ENCODE peak calls at places on chromosome 16, in nine cellular contexts. H, Z, F, T, P, K, S, J and V are unnamed samples.

GRCh38 chr16:86074651-86075487 is 175.9 kb downstream of the IRF8 start:
- DNase-seq in H (no peak), Z (peak), F (no peak), T (no peak), P (no peak), K (no peak), S (no peak), J (no peak), V (peak)

GRCh38 chr16:85991425-85991824 is 92.5 kb downstream of the IRF8 start:
- DNase-seq in H (no peak), Z (peak), F (no peak), T (no peak), P (no peak), K (no peak), S (no peak), J (no peak), V (no peak)

GRCh38 chr16:66695474-66695934 is 1.0 kb downstream of the CMTM4 start:
- DNase-seq in H (no peak), Z (no peak), F (no peak), T (peak), P (no peak), K (no peak), S (no peak), J (peak), V (peak)

GRCh38 chr16:11639925-11640899 is 28.0 kb upstream of the SNN start:
- DNase-seq in H (peak), Z (peak), F (no peak), T (peak), P (peak), K (peak), S (peak), J (peak), V (peak)

GRCh38 chr16:1377406-1378010 is 25.8 kb downstream of the GNPTG start:
- DNase-seq in H (no peak), Z (no peak), F (no peak), T (no peak), P (no peak), K (no peak), S (no peak), J (no peak), V (no peak)

GRCh38 chr16:17420821-17421220 is 49.9 kb downstream of the XYLT1 start:
- DNase-seq in H (no peak), Z (no peak), F (no peak), T (no peak), P (no peak), K (no peak), S (no peak), J (no peak), V (no peak)

GRCh38 chr16:64925166-64925565 is 196.7 kb downstream of the CDH11 start:
- DNase-seq in H (no peak), Z (peak), F (no peak), T (no peak), P (no peak), K (no peak), S (no peak), J (no peak), V (no peak)

GRCh38 chr16:53974484-53975115 is 270.6 kb downstream of the FTO start:
- DNase-seq in H (no peak), Z (no peak), F (no peak), T (no peak), P (no peak), K (no peak), S (no peak), J (no peak), V (no peak)

GRCh38 chr16:22139008-22139407 is 23.3 kb upstream of the SDR42E2 start:
- DNase-seq in H (no peak), Z (no peak), F (no peak), T (no peak), P (no peak), K (no peak), S (no peak), J (no peak), V (no peak)

GRCh38 chr16:64580558-64580957 is 541.3 kb downstream of the CDH11 start:
- DNase-seq in H (no peak), Z (no peak), F (no peak), T (no peak), P (no peak), K (no peak), S (no peak), J (no peak), V (no peak)

GRCh38 chr16:87705780-87706277 is 60.0 kb downstream of the KLHDC4 start:
- DNase-seq in H (peak), Z (no peak), F (peak), T (no peak), P (no peak), K (no peak), S (no peak), J (no peak), V (no peak)

GRCh38 chr16:77613115-77613514 is 109.2 kb upstream of the NUDT7 start:
- DNase-seq in H (no peak), Z (no peak), F (no peak), T (no peak), P (no peak), K (no peak), S (no peak), J (no peak), V (no peak)

GRCh38 chr16:87414251-87414680 is 22.1 kb downstream of the MAP1LC3B start:
- DNase-seq in H (no peak), Z (peak), F (peak), T (no peak), P (no peak), K (no peak), S (no peak), J (no peak), V (no peak)

GRCh38 chr16:71930013-71930563 is 34.8 kb downstream of the IST1 start:
- DNase-seq in H (no peak), Z (no peak), F (no peak), T (no peak), P (no peak), K (no peak), S (no peak), J (no peak), V (no peak)

GRCh38 chr16:83402969-83403368 is 404.8 kb upstream of the HSBP1 start:
- DNase-seq in H (no peak), Z (no peak), F (no peak), T (no peak), P (no peak), K (no peak), S (no peak), J (no peak), V (no peak)

GRCh38 chr16:77788196-77789084 is at the start of gene VAT1L:
- DNase-seq in H (no peak), Z (no peak), F (peak), T (no peak), P (peak), K (no peak), S (no peak), J (no peak), V (no peak)

GRCh38 chr16:75256059-75256870 is 4.8 kb upstream of the BCAR1 start:
- DNase-seq in H (peak), Z (peak), F (no peak), T (no peak), P (peak), K (no peak), S (no peak), J (no peak), V (no peak)

GRCh38 chr16:72664122-72664479 is 383.8 kb downstream of the ZFHX3 start:
- DNase-seq in H (no peak), Z (no peak), F (no peak), T (no peak), P (no peak), K (no peak), S (no peak), J (no peak), V (no peak)

GRCh38 chr16:48000622-48001021 is 155.2 kb downstream of the ABCC12 start:
- DNase-seq in H (no peak), Z (no peak), F (no peak), T (no peak), P (no peak), K (no peak), S (no peak), J (no peak), V (no peak)

GRCh38 chr16:11666108-11667055 is 1.9 kb upstream of the SNN start:
- DNase-seq in H (no peak), Z (no peak), F (no peak), T (no peak), P (no peak), K (no peak), S (no peak), J (no peak), V (no peak)

GRCh38 chr16:56072096-56072495 is 119.2 kb upstream of the GNAO1 start:
- DNase-seq in H (no peak), Z (no peak), F (peak), T (no peak), P (no peak), K (peak), S (no peak), J (no peak), V (no peak)

GRCh38 chr16:8961811-8962390 is 1.8 kb downstream of the USP7 start:
- DNase-seq in H (no peak), Z (no peak), F (no peak), T (no peak), P (peak), K (no peak), S (no peak), J (no peak), V (no peak)

GRCh38 chr16:53080345-53081031 is 25.7 kb downstream of the CHD9 start:
- DNase-seq in H (no peak), Z (peak), F (no peak), T (peak), P (no peak), K (peak), S (no peak), J (peak), V (peak)

GRCh38 chr16:24810951-24811843 is 34.6 kb upstream of the SLC5A11 start:
- DNase-seq in H (no peak), Z (no peak), F (no peak), T (no peak), P (no peak), K (no peak), S (no peak), J (no peak), V (no peak)

GRCh38 chr16:28473714-28474265 is 1.7 kb upstream of the NPIPB7 start:
- DNase-seq in H (no peak), Z (peak), F (no peak), T (no peak), P (no peak), K (no peak), S (no peak), J (no peak), V (peak)

DNA sequence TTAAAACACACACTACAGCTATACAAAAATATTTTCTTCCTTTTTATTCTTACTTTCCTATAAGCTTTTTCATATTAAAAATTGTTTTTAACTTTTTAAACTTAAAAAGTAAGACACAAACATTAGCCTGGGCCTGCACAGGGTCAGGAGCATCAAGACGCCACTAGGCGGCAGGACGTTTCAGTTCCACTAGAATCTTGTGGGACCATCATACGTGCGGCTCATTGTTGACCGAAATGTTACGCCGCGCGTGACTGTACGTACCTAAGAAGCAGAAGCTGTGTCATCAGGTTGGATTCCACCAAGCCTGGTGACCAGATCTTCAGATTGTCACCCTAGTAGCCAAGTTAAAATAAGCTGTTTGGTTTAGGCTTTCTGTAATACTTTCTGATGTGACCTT is 47.1 kb downstream of the USP10 start:
- DNase-seq in H (no peak), Z (no peak), F (no peak), T (no peak), P (peak), K (peak), S (no peak), J (no peak), V (no peak)
- TF ChIP-seq CTCF in H (no peak), Z (no peak), F (no peak), T (no peak), P (peak), K (no peak), S (peak), J (no peak), V (no peak)

GRCh38 chr16:30740364-30741251 is 7.6 kb upstream of the PHKG2 start:
- DNase-seq in H (peak), Z (peak), F (no peak), T (peak), P (peak), K (no peak), S (no peak), J (peak), V (peak)
- TF ChIP-seq POLR2AphosphoS5 in H (peak), Z (peak), F (no peak), T (peak), P (peak), K (peak), S (peak), J (peak), V (peak)

GRCh38 chr16:89031715-89032659 is 55.0 kb upstream of the CBFA2T3 start:
- DNase-seq in H (peak), Z (no peak), F (no peak), T (peak), P (no peak), K (no peak), S (no peak), J (no peak), V (peak)
- H3K4me3 ChIP-seq in H (no peak), Z (no peak), F (no peak), T (no peak), P (no peak), K (no peak), S (no peak), J (no peak), V (no peak)

GRCh38 chr16:50351116-50351515 is 17.7 kb downstream of the BRD7 start:
- DNase-seq in H (no peak), Z (no peak), F (no peak), T (no peak), P (no peak), K (no peak), S (no peak), J (no peak), V (no peak)
- TF ChIP-seq CTCF in H (no peak), Z (no peak), F (no peak), T (no peak), P (no peak), K (no peak), S (no peak), J (no peak), V (no peak)

DNA sequence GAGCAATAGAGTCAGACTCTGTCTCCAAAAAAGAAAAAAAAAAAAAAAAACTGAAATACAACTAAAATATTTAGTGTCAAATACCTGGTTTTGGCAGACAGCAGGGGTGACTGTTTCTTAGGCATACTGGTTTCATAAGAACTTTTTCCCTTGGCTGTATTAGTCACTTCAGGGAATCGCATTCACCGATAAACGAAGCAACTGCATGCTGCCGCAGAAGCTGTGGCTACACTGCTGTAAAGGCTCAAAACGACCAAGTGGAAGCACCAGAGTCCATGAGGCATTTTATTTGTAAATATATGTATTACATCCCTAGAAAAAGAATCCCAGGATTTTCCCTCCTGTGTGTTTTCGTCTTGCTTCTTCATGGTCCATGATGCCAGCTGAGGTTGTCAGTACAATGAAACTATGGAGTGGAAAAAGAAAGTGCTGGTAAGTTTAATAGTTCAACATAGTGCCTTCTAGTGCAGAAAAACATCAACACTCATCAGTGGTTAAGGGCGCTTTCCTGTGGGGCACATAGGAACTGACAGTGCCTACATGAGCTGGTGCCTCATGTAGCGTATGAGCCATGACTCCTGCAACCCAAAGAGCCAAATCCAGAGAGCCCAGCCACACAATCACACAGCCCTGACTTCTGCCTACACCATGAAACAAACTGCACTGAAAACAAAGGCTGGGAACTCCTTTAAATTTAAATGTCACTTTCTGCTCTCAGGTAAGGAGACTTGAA is 7.3 kb downstream of the RPS15A start:
- DNase-seq in H (no peak), Z (no peak), F (no peak), T (no peak), P (no peak), K (no peak), S (no peak), J (no peak), V (no peak)
- TF ChIP-seq POLR2AphosphoS5 in H (no peak), Z (no peak), F (no peak), T (no peak), P (no peak), K (no peak), S (no peak), J (no peak), V (no peak)

DNA sequence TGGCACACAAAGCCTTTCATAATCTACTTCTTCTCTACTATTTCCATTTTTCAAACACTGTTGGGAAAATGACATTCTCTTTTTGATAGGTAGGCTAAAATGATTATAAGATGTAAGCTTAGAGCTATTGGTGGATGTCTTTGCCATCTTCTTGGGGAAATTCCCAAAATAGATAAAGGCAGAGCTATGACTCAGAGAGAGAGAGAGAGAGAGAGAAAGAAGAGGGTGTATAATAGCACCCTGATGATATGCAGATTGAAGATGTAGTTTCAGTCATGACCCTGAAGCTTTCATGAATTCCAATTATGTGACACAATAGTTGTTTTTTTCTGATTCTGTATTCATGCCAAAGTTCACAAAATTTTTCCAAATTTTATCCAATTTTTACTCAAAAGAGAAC is 529.1 kb downstream of the HS3ST4 start:
- DNase-seq in H (no peak), Z (no peak), F (no peak), T (no peak), P (no peak), K (no peak), S (no peak), J (no peak), V (no peak)
- H3K4me3 ChIP-seq in H (no peak), Z (no peak), F (no peak), T (no peak), P (no peak), K (no peak), S (no peak), J (no peak), V (no peak)

DNA sequence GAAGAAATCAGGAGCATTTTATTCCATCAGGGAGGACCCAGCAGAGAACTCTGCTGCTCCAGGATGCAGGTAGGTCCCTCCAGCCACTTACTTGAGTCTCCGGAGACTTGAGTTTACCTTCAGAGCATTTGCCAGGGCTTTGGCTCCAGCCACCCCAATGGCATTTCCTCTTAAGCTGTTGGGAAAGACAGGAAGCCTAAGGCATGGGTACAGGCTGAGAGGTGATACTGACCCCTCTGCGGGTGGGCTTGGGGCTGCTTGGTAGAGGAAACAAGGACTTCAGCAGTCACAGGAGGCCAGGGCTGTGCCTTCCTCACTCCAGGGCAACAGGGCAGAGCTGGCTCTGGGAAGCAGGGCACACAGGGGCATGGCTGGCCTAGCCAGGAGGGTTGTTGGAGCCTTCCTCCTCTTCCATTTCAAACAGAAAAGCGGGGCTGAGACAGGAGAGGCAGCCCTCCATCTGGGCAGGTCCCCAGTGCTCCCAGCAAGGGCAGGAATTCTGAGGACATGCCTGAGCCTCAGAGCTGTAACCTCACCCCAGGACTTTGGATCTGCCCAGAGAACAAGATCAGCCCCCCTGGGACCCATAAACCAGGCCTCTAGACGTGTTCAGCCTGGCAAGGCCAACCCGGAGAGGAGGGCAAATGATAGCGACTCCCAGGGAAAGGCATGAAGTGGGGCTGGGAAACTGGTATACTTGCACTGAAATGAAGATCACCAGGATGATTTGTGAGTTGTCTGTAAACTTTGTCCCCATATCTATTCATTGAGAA is 34.4 kb downstream of the NLRC3 start:
- DNase-seq in H (no peak), Z (no peak), F (no peak), T (no peak), P (no peak), K (no peak), S (no peak), J (no peak), V (no peak)
- TF ChIP-seq CTCF in H (no peak), Z (no peak), F (no peak), T (no peak), P (no peak), K (no peak), S (no peak), J (no peak), V (no peak)

GRCh38 chr16:80807916-80808315 is 3.5 kb upstream of the CDYL2 start:
- DNase-seq in H (no peak), Z (no peak), F (no peak), T (no peak), P (no peak), K (no peak), S (no peak), J (no peak), V (no peak)

GRCh38 chr16:80804451-80805383 is at the start of gene CDYL2:
- DNase-seq in H (peak), Z (no peak), F (peak), T (no peak), P (no peak), K (no peak), S (no peak), J (peak), V (peak)

GRCh38 chr16:80804061-80804450 is 342 bp downstream of the CDYL2 start:
- DNase-seq in H (no peak), Z (no peak), F (peak), T (no peak), P (no peak), K (no peak), S (no peak), J (peak), V (peak)

GRCh38 chr16:80803341-80804060 is 897 bp downstream of the CDYL2 start:
- DNase-seq in H (peak), Z (no peak), F (peak), T (no peak), P (no peak), K (no peak), S (no peak), J (peak), V (peak)

DNA sequence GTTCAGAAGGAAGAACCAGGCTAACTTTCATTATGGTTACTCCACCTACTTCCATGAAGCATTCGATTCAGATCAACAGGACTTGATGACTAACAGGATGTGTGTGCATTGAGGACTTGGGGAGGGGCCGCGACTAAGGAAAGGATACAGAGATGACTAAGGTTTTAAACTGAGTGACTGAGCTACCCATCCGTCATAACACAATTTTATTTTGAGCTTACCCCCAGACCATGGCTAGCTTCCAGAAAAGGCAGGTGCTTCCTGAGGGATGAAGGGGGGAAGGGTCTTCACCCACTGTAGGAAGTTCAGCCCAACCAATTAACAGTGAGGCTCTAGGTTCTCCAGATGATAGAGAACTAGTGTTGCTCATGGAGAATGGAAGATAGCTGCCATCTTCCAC is 2.6 kb upstream of the CDYL2 start:
- DNase-seq in H (no peak), Z (no peak), F (no peak), T (no peak), P (no peak), K (no peak), S (no peak), J (no peak), V (no peak)
- TF ChIP-seq POLR2AphosphoS5 in H (no peak), Z (no peak), F (no peak), T (no peak), P (no peak), K (no peak), S (no peak), J (no peak), V (no peak)

GRCh38 chr16:57480127-57480753 is 6.1 kb downstream of the DOK4 start:
- DNase-seq in H (peak), Z (peak), F (peak), T (no peak), P (peak), K (no peak), S (no peak), J (no peak), V (peak)
- H3K4me3 ChIP-seq in H (peak), Z (peak), F (peak), T (peak), P (no peak), K (peak), S (no peak), J (no peak), V (peak)